ENCODE peak calls at places on chromosome 5, in five cellular contexts. E is PC-9, C is brain microvascular endothelial cell, H is H1, S is ovary. W is an unnamed sample.

GRCh38 chr5:144309265-144309664 is 138.6 kb downstream of the KCTD16 start:
- DNase-seq in E (no peak), C (no peak), H (no peak), S (no peak), W (no peak)

GRCh38 chr5:76801159-76801802 is 17.5 kb upstream of the F2RL1 start:
- DNase-seq in E (peak), C (peak), H (no peak), S (no peak), W (no peak)

GRCh38 chr5:18366234-18366633 is 732.0 kb downstream of the TAF11L14 start:
- DNase-seq in E (no peak), C (no peak), H (no peak), S (no peak), W (no peak)

GRCh38 chr5:130386155-130386554 is 481.9 kb downstream of the CHSY3 start:
- DNase-seq in E (no peak), C (no peak), H (no peak), S (no peak), W (no peak)

GRCh38 chr5:26872337-26872736 is 166.0 kb downstream of the CDH9 start:
- DNase-seq in E (no peak), C (no peak), H (no peak), S (no peak), W (no peak)

GRCh38 chr5:33188089-33188488 is 252.7 kb upstream of the TARS1 start:
- DNase-seq in E (no peak), C (no peak), H (no peak), S (no peak), W (no peak)

GRCh38 chr5:142295084-142295758 is 29.6 kb downstream of the SPRY4 start:
- DNase-seq in E (no peak), C (peak), H (no peak), S (no peak), W (no peak)

GRCh38 chr5:157384971-157385709 is 74.9 kb upstream of the NIPAL4 start:
- DNase-seq in E (peak), C (peak), H (peak), S (no peak), W (peak)

GRCh38 chr5:178240341-178240741 is 7.7 kb upstream of the PHYKPL start:
- DNase-seq in E (no peak), C (no peak), H (no peak), S (no peak), W (no peak)

GRCh38 chr5:128800377-128800776 is 164.9 kb upstream of the SLC27A6 start:
- DNase-seq in E (no peak), C (no peak), H (no peak), S (no peak), W (no peak)

DNA sequence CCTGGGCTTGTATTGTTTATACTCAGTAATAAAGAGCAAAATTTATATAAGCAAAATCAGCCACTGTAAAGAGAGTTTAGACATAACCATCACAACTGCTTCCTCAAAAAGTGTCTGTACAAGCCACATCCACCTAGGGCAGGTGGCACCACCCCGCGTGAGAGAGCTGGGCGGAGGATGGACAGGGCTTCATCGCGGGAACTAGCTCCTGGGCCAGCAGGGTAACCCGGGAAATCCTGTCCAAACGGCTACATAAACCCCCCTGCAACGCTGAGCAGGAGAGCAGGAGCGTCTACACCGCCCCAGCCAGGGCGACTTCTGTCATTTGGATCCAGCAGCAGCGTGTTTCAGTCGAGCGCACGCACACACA is 1.3 kb downstream of the SLC6A3 start:
- DNase-seq in E (no peak), C (no peak), H (no peak), S (no peak), W (no peak)
- H3K4me3 ChIP-seq in E (no peak), C (no peak), H (no peak), S (no peak), W (no peak)

GRCh38 chr5:123119334-123119986 is 30.4 kb downstream of the PRDM6 start:
- DNase-seq in E (peak), C (peak), H (peak), S (peak), W (no peak)
- TF ChIP-seq CTCF in E (no peak), C (peak), H (peak), S (no peak), W (peak)

GRCh38 chr5:1933364-1934055 is 50.8 kb upstream of the IRX4 start:
- DNase-seq in E (no peak), C (no peak), H (no peak), S (no peak), W (no peak)

GRCh38 chr5:1929108-1929991 is 46.6 kb upstream of the IRX4 start:
- DNase-seq in E (no peak), C (no peak), H (no peak), S (no peak), W (no peak)

GRCh38 chr5:1930880-1931589 is 48.3 kb upstream of the IRX4 start:
- DNase-seq in E (no peak), C (no peak), H (no peak), S (peak), W (no peak)

GRCh38 chr5:1931590-1932138 is 48.9 kb upstream of the IRX4 start:
- DNase-seq in E (no peak), C (no peak), H (no peak), S (peak), W (no peak)

GRCh38 chr5:1930501-1930879 is 47.8 kb upstream of the IRX4 start:
- DNase-seq in E (no peak), C (no peak), H (no peak), S (peak), W (no peak)
- H3K4me3 ChIP-seq in E (no peak), C (no peak), H (peak), S (peak), W (no peak)

DNA sequence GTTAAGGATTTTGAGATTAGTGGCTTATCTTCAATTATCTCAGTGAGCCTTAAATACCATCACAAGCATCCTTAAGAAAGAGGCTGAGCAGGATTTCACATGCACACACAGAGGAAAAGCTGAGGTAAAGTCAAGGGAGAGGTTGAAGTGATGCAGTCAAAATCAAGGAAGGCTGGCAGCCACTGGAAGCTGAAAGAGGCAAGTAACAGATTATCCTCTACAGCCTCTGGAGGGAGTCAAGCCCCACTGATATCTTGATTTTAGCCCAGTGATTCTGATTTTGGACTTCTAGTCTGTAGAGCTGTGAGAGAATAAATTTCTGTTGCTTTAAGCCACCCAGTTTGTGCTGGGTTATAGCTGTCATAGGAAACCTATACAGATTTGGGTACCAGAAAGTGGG is 80.1 kb downstream of the ANKRD31 start:
- DNase-seq in E (no peak), C (no peak), H (no peak), S (no peak), W (no peak)
- TF ChIP-seq CTCF in E (peak), C (peak), H (peak), S (no peak), W (no peak)

DNA sequence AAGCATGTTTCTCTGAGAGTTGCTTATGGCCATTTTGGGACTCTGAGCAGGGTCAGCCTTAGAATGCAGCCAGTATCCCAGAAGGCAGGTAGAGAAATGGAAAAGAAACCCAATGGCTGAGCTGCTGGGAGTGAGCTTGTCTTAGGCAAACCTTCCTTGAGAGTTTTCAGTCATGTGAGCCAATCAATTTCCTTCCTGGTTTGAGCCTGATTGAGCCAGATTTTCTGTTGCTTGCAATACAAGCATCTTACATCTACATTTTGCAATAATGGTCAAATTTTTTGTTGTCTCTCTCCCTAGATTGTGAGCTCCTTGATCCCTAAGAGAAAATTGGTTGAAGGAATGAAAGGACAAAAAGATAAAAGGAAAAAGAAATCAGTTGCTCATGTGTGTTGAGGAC is 155.3 kb downstream of the SNX18 start:
- DNase-seq in E (no peak), C (no peak), H (no peak), S (no peak), W (no peak)
- H3K4me3 ChIP-seq in E (no peak), C (no peak), H (no peak), S (no peak), W (no peak)

GRCh38 chr5:137831526-137831925 is 36.1 kb upstream of the MYOT start:
- DNase-seq in E (no peak), C (no peak), H (no peak), S (no peak), W (no peak)
- TF ChIP-seq CTCF in E (no peak), C (peak), H (no peak), S (no peak), W (no peak)

GRCh38 chr5:92994392-92994791 is 586.6 kb downstream of the NR2F1-AS1 start:
- DNase-seq in E (no peak), C (no peak), H (no peak), S (no peak), W (no peak)

DNA sequence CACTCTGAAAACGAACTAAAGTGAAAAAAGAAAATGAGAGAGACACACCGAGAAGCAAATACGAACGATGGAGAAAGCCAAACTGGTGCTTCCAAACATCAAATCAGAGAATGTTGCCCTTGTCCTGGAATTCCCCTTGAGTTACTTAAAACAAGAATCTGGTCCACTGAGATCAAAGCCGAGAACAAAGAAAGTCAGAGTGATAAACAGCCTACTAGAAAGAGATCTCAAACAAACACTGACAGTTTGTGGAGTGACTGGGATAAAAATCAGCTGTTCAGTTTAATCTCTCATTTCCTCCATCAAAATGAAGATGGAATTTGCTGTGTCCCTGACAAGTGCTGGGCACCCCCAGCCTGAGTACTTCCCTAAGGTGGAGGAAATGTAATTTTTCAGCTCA is 582.6 kb downstream of the NR2F1-AS1 start:
- DNase-seq in E (no peak), C (no peak), H (no peak), S (no peak), W (no peak)
- H3K4me3 ChIP-seq in E (no peak), C (no peak), H (no peak), S (no peak), W (no peak)

DNA sequence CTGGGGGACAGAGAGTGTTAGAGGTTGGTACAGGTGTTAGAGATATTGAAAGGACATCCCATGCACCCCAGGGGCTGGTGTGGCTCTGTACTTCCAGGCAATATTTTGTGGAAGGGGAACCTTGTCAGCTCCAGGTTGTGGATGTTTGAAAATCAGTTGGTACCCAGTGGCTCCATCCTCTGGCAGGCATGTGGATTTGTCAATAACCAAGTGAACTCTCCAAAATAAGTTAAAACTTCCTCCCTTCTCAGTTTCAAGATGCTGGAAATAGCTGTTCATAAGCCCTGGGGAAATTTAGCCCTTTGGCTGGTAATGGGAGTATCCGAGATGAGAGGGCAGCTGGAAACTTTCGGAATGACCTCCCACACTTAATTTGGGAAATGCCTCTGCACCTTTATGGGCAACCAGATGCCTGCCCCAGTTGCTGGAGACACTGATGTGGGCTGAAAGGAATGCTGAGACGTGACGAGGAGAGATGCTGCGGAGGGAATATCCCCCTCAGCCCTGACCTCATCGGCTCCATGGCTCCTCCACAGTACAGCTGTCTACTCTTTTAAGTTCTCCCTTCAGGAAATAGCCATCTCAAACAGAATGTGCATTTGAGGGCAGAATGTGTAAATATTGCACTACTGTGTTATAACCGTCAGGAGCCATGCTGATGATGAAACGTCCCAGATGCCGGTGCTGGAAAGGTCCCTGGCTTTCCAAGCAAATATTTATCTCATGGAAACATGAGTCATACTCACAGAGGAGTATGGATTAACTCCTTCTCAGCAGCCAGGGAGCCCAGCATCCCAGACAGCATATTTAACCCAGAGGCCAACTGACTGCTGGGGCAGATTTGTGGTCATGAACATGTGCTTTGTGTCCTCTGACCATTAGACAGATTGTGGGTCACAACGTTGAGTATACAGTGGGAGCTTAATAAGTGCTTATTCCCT is 29.5 kb downstream of the TGFBI start:
- DNase-seq in E (no peak), C (peak), H (no peak), S (peak), W (peak)
- TF ChIP-seq CTCF in E (peak), C (peak), H (peak), S (no peak), W (peak)

GRCh38 chr5:44332360-44332971 is 56.8 kb downstream of the FGF10 start:
- DNase-seq in E (no peak), C (peak), H (no peak), S (no peak), W (peak)
- H3K4me3 ChIP-seq in E (no peak), C (no peak), H (no peak), S (no peak), W (no peak)

W was measured in AG04449.